ENCODE peak calls at places on chromosomes 1 and 21, in five cellular contexts. A, H, G, D and C are unnamed samples.

GRCh38 chr1:87814573-87814972 is 485.9 kb downstream of the LMO4 start:
- DNase-seq in A (no peak), H (no peak), G (peak; percentile 55), D (no peak), C (no peak)

GRCh38 chr1:209156991-209157390 is 426.5 kb upstream of the CAMK1G start:
- DNase-seq in A (no peak), H (no peak), G (no peak), D (no peak), C (no peak)

GRCh38 chr21:33374080-33374873 is 28.9 kb upstream of the IFNGR2 start:
- DNase-seq in A (peak; percentile 32), H (peak; percentile 57), G (peak; percentile 35), D (no peak), C (peak; percentile 49)

GRCh38 chr1:167202049-167202448 is 18.6 kb upstream of the POU2F1 start:
- DNase-seq in A (no peak), H (peak; percentile 42), G (no peak), D (no peak), C (no peak)

GRCh38 chr1:87410771-87411170 is 82.1 kb downstream of the LMO4 start:
- DNase-seq in A (peak; percentile 31), H (peak; percentile 28), G (no peak), D (no peak), C (no peak)

GRCh38 chr1:33099290-33100118 is 18.6 kb downstream of the AZIN2 start:
- DNase-seq in A (no peak), H (no peak), G (peak; percentile 100), D (no peak), C (no peak)

GRCh38 chr1:66527688-66528087 is 6.3 kb upstream of the SGIP1 start:
- DNase-seq in A (no peak), H (no peak), G (peak; percentile 72), D (no peak), C (no peak)

GRCh38 chr21:46350571-46350970 is 26.6 kb downstream of the PCNT start:
- DNase-seq in A (no peak), H (no peak), G (no peak), D (no peak), C (no peak)

GRCh38 chr1:205227584-205228006 is at the start of gene TMCC2:
- DNase-seq in A (peak; percentile 93), H (peak; percentile 95), G (peak; percentile 80), D (peak; percentile 87), C (peak; percentile 99)

GRCh38 chr1:97139512-97139911 is 417.9 kb downstream of the PTBP2 start:
- DNase-seq in A (no peak), H (no peak), G (peak; percentile 76), D (no peak), C (no peak)

GRCh38 chr21:35801388-35801787 is 258.9 kb downstream of the SETD4 start:
- DNase-seq in A (no peak), H (no peak), G (no peak), D (no peak), C (no peak)

GRCh38 chr1:204261746-204262505 is 48.1 kb upstream of the GOLT1A start:
- DNase-seq in A (no peak), H (no peak), G (peak; percentile 72), D (no peak), C (no peak)

GRCh38 chr1:172928412-172928811 is 122.3 kb downstream of the TNFSF18 start:
- DNase-seq in A (no peak), H (no peak), G (peak; percentile 92), D (no peak), C (no peak)

GRCh38 chr1:76826072-76826827 is 41.0 kb upstream of the ST6GALNAC5 start:
- DNase-seq in A (no peak), H (no peak), G (peak; percentile 66), D (no peak), C (no peak)

GRCh38 chr1:86345053-86345452 is 51.1 kb downstream of the ODF2L start:
- DNase-seq in A (no peak), H (no peak), G (no peak), D (no peak), C (no peak)

GRCh38 chr1:67978988-67979516 is 71.4 kb downstream of the DIRAS3 start:
- DNase-seq in A (no peak), H (no peak), G (peak; percentile 100), D (no peak), C (no peak)

GRCh38 chr1:59976194-59977074 is 49.9 kb upstream of the CYP2J2 start:
- DNase-seq in A (peak; percentile 63), H (peak; percentile 76), G (no peak), D (peak; percentile 82), C (peak; percentile 55)

GRCh38 chr1:47232187-47232874 is at the start of gene TAL1:
- DNase-seq in A (peak; percentile 41), H (peak; percentile 20), G (no peak), D (no peak), C (no peak)

GRCh38 chr1:181503130-181503810 is 20.0 kb downstream of the CACNA1E start:
- DNase-seq in A (no peak), H (no peak), G (peak; percentile 42), D (no peak), C (no peak)

GRCh38 chr1:9590201-9590600 is 1.5 kb downstream of the TMEM201 start:
- DNase-seq in A (no peak), H (no peak), G (no peak), D (no peak), C (no peak)

GRCh38 chr1:26132128-26132824 is 20.7 kb downstream of the PDIK1L start:
- DNase-seq in A (no peak), H (peak; percentile 32), G (no peak), D (no peak), C (no peak)

GRCh38 chr1:153612111-153612754 is 704 bp downstream of the S100A16 start:
- DNase-seq in A (no peak), H (no peak), G (no peak), D (no peak), C (no peak)
- H3K4me1 ChIP-seq in A (peaks cover 35% of the 10 kb centered on the region), H (peaks cover 10% of the 10 kb centered on the region), G (peaks cover 47% of the 10 kb centered on the region), D (no peaks in the 10 kb centered on the region), C (peaks cover 62% of the 10 kb centered on the region)

DNA sequence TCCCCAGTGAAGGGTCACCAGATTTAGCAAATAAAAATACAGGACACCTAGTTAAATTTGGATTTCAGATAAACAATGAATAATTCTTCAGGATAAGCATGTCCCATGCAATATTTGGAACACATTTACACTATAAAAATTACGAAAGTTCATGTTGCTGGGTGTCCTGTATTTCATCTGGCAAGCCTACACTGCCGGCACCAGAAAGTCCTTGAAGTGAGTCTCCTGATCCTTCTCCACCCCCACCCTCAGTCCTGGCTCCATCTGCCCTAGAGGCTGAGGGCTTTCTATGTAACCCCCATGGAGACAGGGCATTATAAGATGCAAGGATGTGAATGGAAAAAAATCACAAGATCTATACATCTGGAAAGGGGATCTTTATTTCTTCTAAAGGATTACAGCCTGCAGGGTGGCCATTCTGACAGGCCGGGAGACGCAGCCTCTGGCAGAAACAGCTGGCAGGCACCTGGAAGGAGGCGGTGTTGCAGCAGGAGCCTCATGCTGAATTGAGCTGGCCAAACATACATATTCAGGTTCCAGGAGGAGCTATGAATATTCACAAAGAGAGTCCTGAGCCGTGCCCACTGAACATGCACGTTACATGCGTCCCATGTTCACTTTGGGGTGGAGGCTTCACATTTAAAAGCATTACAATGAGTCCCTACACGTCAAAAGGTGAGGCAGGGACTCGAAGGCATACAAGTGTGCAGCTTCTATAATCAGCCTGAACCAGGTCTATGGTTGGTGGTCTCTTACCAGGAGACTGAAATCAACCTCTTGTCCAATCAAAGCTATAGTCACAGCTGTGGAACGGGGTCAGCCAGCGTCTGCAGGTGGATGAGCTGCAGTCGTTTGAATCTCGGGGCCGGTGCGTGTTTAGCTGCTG is 182.7 kb downstream of the ETS2 start:
- DNase-seq in A (no peak), H (no peak), G (no peak), D (no peak), C (no peak)
- H3K4me3 ChIP-seq in A (no peak overlapping the region), H (no peak overlapping the region), G (no peak overlapping the region), D (no peak overlapping the region), C (no peak overlapping the region)

GRCh38 chr1:234884006-234884405 is 244.6 kb downstream of the TOMM20 start:
- DNase-seq in A (no peak), H (no peak), G (no peak), D (no peak), C (no peak)

GRCh38 chr1:234885601-234886000 is 243.0 kb downstream of the TOMM20 start:
- DNase-seq in A (peak; percentile 48), H (no peak), G (no peak), D (no peak), C (no peak)

GRCh38 chr1:234884701-234885100 is 243.9 kb downstream of the TOMM20 start:
- DNase-seq in A (no peak), H (no peak), G (no peak), D (no peak), C (no peak)

GRCh38 chr1:234887026-234887910 is 241.4 kb downstream of the TOMM20 start:
- DNase-seq in A (no peak), H (no peak), G (peak; percentile 46), D (peak; percentile 79), C (no peak)

GRCh38 chr1:234886081-234886874 is 242.4 kb downstream of the TOMM20 start:
- DNase-seq in A (no peak), H (no peak), G (no peak), D (peak; percentile 76), C (no peak)
- H3K4me1 ChIP-seq in A (peaks cover 33% of the 10 kb centered on the region), H (no peaks in the 10 kb centered on the region), G (peaks cover 4% of the 10 kb centered on the region), D (no peaks in the 10 kb centered on the region), C (peaks cover 4% of the 10 kb centered on the region)

GRCh38 chr1:13619909-13620308 is 36.3 kb downstream of the PDPN start:
- DNase-seq in A (no peak), H (no peak), G (no peak), D (no peak), C (no peak)
- H3K4me3 ChIP-seq in A (no peak overlapping the region), H (no peak overlapping the region), G (no peak overlapping the region), D (no peak overlapping the region), C (no peak overlapping the region)

DNA sequence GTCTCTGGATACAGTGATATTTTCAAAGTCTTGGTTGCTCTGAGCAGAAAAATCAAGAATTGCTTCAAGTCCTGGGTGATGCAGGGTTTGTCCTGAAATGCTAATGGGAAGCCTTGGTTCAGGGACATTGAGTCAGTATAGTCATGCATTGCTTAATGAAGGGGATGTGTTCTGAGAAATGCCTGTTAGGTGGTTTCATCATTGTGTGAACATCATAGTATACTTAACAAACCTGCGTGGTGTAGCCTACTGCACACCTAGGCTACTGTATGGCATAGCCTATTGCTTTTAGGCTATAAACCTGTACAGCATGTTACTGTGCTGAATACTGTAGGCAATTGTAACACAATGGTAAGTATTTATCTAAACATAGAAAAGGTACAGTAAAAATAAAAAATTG is 36.4 kb downstream of the TBCE start:
- DNase-seq in A (no peak), H (no peak), G (no peak), D (no peak), C (no peak)
- H3K4me1 ChIP-seq in A (peaks cover 4% of the 10 kb centered on the region), H (no peaks in the 10 kb centered on the region), G (peaks cover 4% of the 10 kb centered on the region), D (no peaks in the 10 kb centered on the region), C (peaks cover 3% of the 10 kb centered on the region)

GRCh38 chr1:24927886-24928630 is 2.0 kb downstream of the RUNX3 start:
- DNase-seq in A (no peak), H (no peak), G (no peak), D (no peak), C (no peak)
- H3K4me3 ChIP-seq in A (peak overlapping the region; percentile 41), H (peak overlapping the region; percentile 69), G (no peak overlapping the region), D (no peak overlapping the region), C (peak overlapping the region; percentile 75)

GRCh38 chr1:145962157-145963102 is 1.9 kb downstream of the ANKRD34A start:
- DNase-seq in A (peak; percentile 64), H (peak; percentile 35), G (no peak), D (peak; percentile 60), C (no peak)
- H3K4me1 ChIP-seq in A (peaks cover 36% of the 10 kb centered on the region), H (peaks cover 36% of the 10 kb centered on the region), G (peaks cover 40% of the 10 kb centered on the region), D (no peaks in the 10 kb centered on the region), C (peaks cover 20% of the 10 kb centered on the region)